ENCODE peak calls at places on chromosomes 13 and 19, in seven cellular contexts. M is IMR-90, Z is ovary, K is HCT116, U is upper lobe of left lung, A is tibial nerve, T is suprapubic skin. O is an unnamed sample.
A peak's percentile ranks its signal among the peaks of the same experiment; 100 is the strongest.

GRCh38 chr19:16703677-16704076 is 16.0 kb upstream of the NWD1 start:
- DNase-seq in M (no peak), Z (no peak), K (no peak), U (no peak), A (no peak), T (no peak), O (no peak)

GRCh38 chr19:40921005-40921897 is 39.2 kb upstream of the CYP2A7 start:
- DNase-seq in M (no peak), Z (peak; percentile 64), K (peak; percentile 74), U (no peak), A (no peak), T (no peak), O (no peak)

GRCh38 chr13:106276876-106277275 is 258.6 kb downstream of the EFNB2 start:
- DNase-seq in M (peak; percentile 32), Z (no peak), K (no peak), U (no peak), A (no peak), T (no peak), O (no peak)

GRCh38 chr13:30133976-30134375 is 173.4 kb downstream of the KATNAL1 start:
- DNase-seq in M (no peak), Z (no peak), K (no peak), U (no peak), A (no peak), T (no peak), O (no peak)

GRCh38 chr19:42548545-42548944 is 20.3 kb upstream of the CEACAM1 start:
- DNase-seq in M (no peak), Z (no peak), K (no peak), U (no peak), A (no peak), T (no peak), O (no peak)

GRCh38 chr19:5025027-5025426 is 56.1 kb downstream of the KDM4B start:
- DNase-seq in M (no peak), Z (no peak), K (no peak), U (no peak), A (no peak), T (no peak), O (no peak)

GRCh38 chr19:6743071-6743470 is 3.6 kb downstream of the TRIP10 start:
- DNase-seq in M (no peak), Z (no peak), K (no peak), U (no peak), A (no peak), T (no peak), O (no peak)

GRCh38 chr13:95800455-95800854 is 123.5 kb downstream of the DNAJC3 start:
- DNase-seq in M (peak; percentile 17), Z (no peak), K (no peak), U (no peak), A (no peak), T (no peak), O (no peak)

GRCh38 chr13:103884139-103884723 is 818.0 kb upstream of the SLC10A2 start:
- DNase-seq in M (no peak), Z (no peak), K (no peak), U (no peak), A (no peak), T (no peak), O (no peak)

GRCh38 chr13:38819053-38819452 is 132.2 kb downstream of the FREM2 start:
- DNase-seq in M (no peak), Z (peak; percentile 21), K (no peak), U (no peak), A (no peak), T (no peak), O (no peak)

GRCh38 chr13:44435142-44435982 is 61.7 kb downstream of the SERP2 start:
- DNase-seq in M (peak; percentile 98), Z (peak; percentile 96), K (peak; percentile 92), U (peak; percentile 98), A (peak; percentile 95), T (peak; percentile 98), O (peak; percentile 53)
- TF ChIP-seq POLR2A in M (peak; percentile 89), Z (peak; percentile 79), K (peak; percentile 15), U (peak; percentile 51), A (peak; percentile 81), T (no peak), O (no peak)

GRCh38 chr13:83423361-83423760 is 458.9 kb downstream of the SLITRK1 start:
- DNase-seq in M (no peak), Z (no peak), K (no peak), U (no peak), A (no peak), T (no peak), O (no peak)
- TF ChIP-seq POLR2A in M (no peak), Z (no peak), K (no peak), U (no peak), A (no peak), T (no peak), O (no peak)

GRCh38 chr19:55210120-55210493 is 806 bp upstream of the PTPRH start:
- DNase-seq in M (peak; percentile 98), Z (no peak), K (peak; percentile 88), U (no peak), A (no peak), T (no peak), O (no peak)

GRCh38 chr19:55209430-55210119 is at the start of gene PTPRH:
- DNase-seq in M (no peak), Z (no peak), K (no peak), U (no peak), A (no peak), T (no peak), O (no peak)

GRCh38 chr19:55208880-55209429 is 346 bp downstream of the PTPRH start:
- DNase-seq in M (no peak), Z (no peak), K (no peak), U (no peak), A (no peak), T (no peak), O (no peak)

GRCh38 chr19:55212447-55212846 is 3.1 kb upstream of the PTPRH start:
- DNase-seq in M (no peak), Z (no peak), K (peak; percentile 72), U (no peak), A (no peak), T (no peak), O (no peak)

GRCh38 chr19:55206664-55207500 is 2.4 kb downstream of the PTPRH start:
- DNase-seq in M (peak; percentile 86), Z (peak; percentile 73), K (peak; percentile 67), U (peak; percentile 84), A (peak; percentile 30), T (no peak), O (no peak)
- TF ChIP-seq POLR2A in M (peak; percentile 67), Z (no peak), K (peak; percentile 36), U (no peak), A (no peak), T (no peak), O (no peak)

DNA sequence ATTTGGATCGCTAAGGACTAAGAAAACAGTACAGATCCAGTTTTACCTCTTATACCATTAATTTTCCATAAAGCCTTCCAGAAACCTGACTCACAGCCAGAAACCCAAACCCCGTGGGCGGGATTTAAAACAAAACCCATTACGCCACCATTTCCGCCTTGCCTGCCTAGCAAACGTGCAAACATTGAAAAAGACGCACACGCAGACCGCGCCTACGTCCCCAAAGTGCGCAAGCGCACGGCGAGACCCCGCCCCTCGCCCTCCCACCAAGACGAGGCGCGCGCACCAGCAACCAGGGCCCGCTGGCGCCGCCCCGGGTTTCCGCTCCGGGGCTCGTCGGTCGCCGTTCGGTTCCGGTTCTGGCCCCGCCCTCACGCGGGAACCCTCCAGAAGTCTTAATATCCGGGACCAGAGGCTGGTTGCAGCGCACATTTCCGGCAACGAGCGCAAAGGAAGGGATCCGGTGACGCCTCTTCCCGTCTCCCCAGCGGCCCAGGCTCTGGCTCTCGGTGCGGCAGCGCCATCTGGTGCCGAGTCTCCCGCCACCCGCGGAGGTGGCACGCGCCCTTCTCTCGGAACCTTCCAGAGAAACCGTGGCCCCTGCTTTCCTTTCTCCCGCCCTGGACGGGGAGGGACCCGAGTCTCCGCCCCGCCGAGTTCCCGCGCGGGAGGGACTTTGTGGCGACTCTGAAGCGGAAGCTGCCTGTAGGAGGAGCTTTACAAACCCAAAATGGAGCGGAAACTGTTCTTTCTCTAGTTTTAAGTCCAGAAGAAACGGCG is 256.9 kb upstream of the STARD13 start:
- DNase-seq in M (peak; percentile 100), Z (peak; percentile 99), K (peak; percentile 97), U (peak; percentile 100), A (peak; percentile 96), T (peak; percentile 99), O (peak; percentile 56)
- TF ChIP-seq POLR2A in M (peak; percentile 67), Z (peak; percentile 62), K (peak; percentile 41), U (peak; percentile 65), A (peak; percentile 60), T (no peak), O (peak; percentile 78)

GRCh38 chr19:802888-803561 is 5.8 kb downstream of the PTBP1 start:
- DNase-seq in M (no peak), Z (no peak), K (no peak), U (peak; percentile 76), A (no peak), T (no peak), O (no peak)
- TF ChIP-seq POLR2A in M (no peak), Z (no peak), K (no peak), U (no peak), A (no peak), T (no peak), O (no peak)

GRCh38 chr19:2767688-2768087 is 15.4 kb downstream of the SGTA start:
- DNase-seq in M (no peak), Z (no peak), K (no peak), U (peak; percentile 75), A (no peak), T (no peak), O (no peak)

GRCh38 chr19:2768365-2769132 is 14.5 kb downstream of the SGTA start:
- DNase-seq in M (no peak), Z (no peak), K (no peak), U (peak; percentile 73), A (no peak), T (no peak), O (no peak)

GRCh38 chr19:2765376-2765775 is 17.7 kb downstream of the SGTA start:
- DNase-seq in M (no peak), Z (no peak), K (no peak), U (no peak), A (no peak), T (no peak), O (no peak)

GRCh38 chr19:2764945-2765344 is 18.1 kb downstream of the SGTA start:
- DNase-seq in M (no peak), Z (no peak), K (no peak), U (no peak), A (no peak), T (no peak), O (no peak)

DNA sequence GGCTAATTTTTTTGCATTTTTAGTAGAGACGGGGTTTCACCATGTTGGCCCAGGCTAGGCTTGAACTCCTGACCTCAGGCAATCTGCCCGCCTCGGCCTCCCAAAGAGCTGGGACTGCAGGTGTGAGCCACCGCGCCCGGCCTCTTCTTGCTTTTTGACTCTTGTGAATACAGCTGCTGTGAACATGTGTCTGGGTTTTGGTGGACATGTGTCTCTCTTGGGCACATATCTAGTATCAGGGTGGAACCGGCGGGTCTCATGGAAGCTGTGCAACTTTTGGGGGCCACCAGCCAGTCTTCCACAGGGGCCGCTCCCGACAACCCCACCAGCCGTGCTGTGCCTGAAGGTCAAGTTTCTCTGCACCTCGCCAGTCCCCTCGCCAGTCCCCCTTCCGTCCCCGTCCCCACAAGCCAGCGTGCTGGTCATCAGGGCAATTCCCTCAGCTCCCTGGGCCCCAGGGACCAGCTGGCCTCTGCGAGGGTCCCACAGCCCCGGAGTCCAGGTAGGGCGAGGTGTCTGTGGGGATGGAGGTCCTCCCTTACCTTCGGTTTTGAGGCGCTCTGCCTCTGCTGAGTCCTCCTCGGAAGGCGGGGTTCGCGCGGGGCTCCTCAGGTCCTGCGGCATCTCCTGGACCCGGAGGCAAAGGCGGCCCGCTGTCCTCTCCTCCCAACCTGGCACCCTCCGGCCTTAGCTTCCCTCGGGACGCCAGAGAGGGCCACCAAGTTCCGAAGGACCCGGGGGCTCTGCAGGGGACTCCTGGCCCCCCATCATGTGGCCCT is 16.3 kb downstream of the SGTA start:
- DNase-seq in M (no peak), Z (no peak), K (no peak), U (peak; percentile 76), A (no peak), T (no peak), O (no peak)
- TF ChIP-seq POLR2A in M (no peak), Z (no peak), K (no peak), U (no peak), A (no peak), T (no peak), O (no peak)